ENCODE peak calls at places on chromosomes 13 and 19, in ten cellular contexts. X is ascending aorta; A is mesenchymal stem cell; E is tibial artery; B is IMR-90; D is body of pancreas; M is CD8-positive, alpha-beta T cell; L is adrenal gland; Z is lower lobe of right lung; N is PC-9. O is an unnamed sample.
A peak's percentile ranks its signal among the peaks of the same experiment; 100 is the strongest.

GRCh38 chr13:50512602-50513527 is 330.6 kb downstream of the DLEU7 start:
- DNase-seq in X (peak; percentile 79), A (peak; percentile 66), E (peak; percentile 59), B (peak; percentile 61), D (no peak), M (peak; percentile 33), L (peak; percentile 55), Z (peak; percentile 77), N (no peak), O (peak; percentile 92)

GRCh38 chr19:34975056-34975455 is 11.0 kb upstream of the ZNF792 start:
- DNase-seq in X (no peak), A (no peak), E (no peak), B (no peak), D (no peak), M (no peak), L (no peak), Z (no peak), N (no peak), O (no peak)

GRCh38 chr19:6987850-6988249 is 33.4 kb downstream of the MBD3L2B start:
- DNase-seq in X (no peak), A (no peak), E (no peak), B (no peak), D (no peak), M (no peak), L (no peak), Z (no peak), N (no peak), O (no peak)

GRCh38 chr13:113788413-113789135 is 29.5 kb downstream of the TMEM255B start:
- DNase-seq in X (no peak), A (no peak), E (no peak), B (no peak), D (no peak), M (no peak), L (no peak), Z (no peak), N (no peak), O (no peak)

GRCh38 chr19:17311455-17312248 is 2.3 kb downstream of the DDA1 start:
- DNase-seq in X (no peak), A (peak; percentile 90), E (no peak), B (peak; percentile 79), D (no peak), M (no peak), L (peak; percentile 81), Z (no peak), N (peak; percentile 90), O (no peak)

GRCh38 chr19:31054430-31054829 is 294.8 kb downstream of the TSHZ3 start:
- DNase-seq in X (no peak), A (peak; percentile 80), E (peak; percentile 23), B (peak; percentile 83), D (no peak), M (no peak), L (peak; percentile 13), Z (no peak), N (no peak), O (peak; percentile 35)

GRCh38 chr13:50626031-50626643 is 217.4 kb downstream of the DLEU7 start:
- DNase-seq in X (no peak), A (peak; percentile 84), E (no peak), B (no peak), D (no peak), M (no peak), L (no peak), Z (no peak), N (no peak), O (no peak)

GRCh38 chr13:104450006-104450405 is 1383.8 kb upstream of the SLC10A2 start:
- DNase-seq in X (no peak), A (no peak), E (no peak), B (no peak), D (no peak), M (no peak), L (no peak), Z (no peak), N (no peak), O (no peak)

GRCh38 chr19:56476671-56477428 is at the start of gene ZNF667:
- DNase-seq in X (no peak), A (peak; percentile 94), E (no peak), B (peak; percentile 59), D (no peak), M (peak; percentile 1), L (peak; percentile 36), Z (no peak), N (no peak), O (no peak)

GRCh38 chr13:112790735-112791641 is 101.2 kb downstream of the ATP11A start:
- DNase-seq in X (peak; percentile 56), A (no peak), E (no peak), B (peak; percentile 64), D (no peak), M (no peak), L (no peak), Z (no peak), N (no peak), O (peak; percentile 68)

GRCh38 chr13:113854238-113855011 is 9.5 kb downstream of the GAS6 start:
- DNase-seq in X (no peak), A (peak; percentile 82), E (peak; percentile 69), B (peak; percentile 81), D (peak; percentile 13), M (no peak), L (peak; percentile 44), Z (peak; percentile 51), N (no peak), O (peak; percentile 68)

GRCh38 chr13:113083402-113084061 is 22.1 kb upstream of the F7 start:
- DNase-seq in X (no peak), A (no peak), E (no peak), B (peak; percentile 12), D (no peak), M (no peak), L (no peak), Z (peak; percentile 87), N (no peak), O (peak; percentile 83)

GRCh38 chr13:19605161-19605955 is 28.1 kb upstream of the MPHOSPH8 start:
- DNase-seq in X (no peak), A (no peak), E (no peak), B (peak; percentile 34), D (no peak), M (no peak), L (no peak), Z (no peak), N (peak; percentile 76), O (no peak)

GRCh38 chr13:21012841-21013681 is 48.3 kb downstream of the LATS2 start:
- DNase-seq in X (no peak), A (no peak), E (peak; percentile 18), B (no peak), D (no peak), M (no peak), L (peak; percentile 53), Z (no peak), N (no peak), O (no peak)

GRCh38 chr19:10009714-10010224 is 535 bp downstream of the COL5A3 start:
- DNase-seq in X (no peak), A (no peak), E (no peak), B (no peak), D (no peak), M (no peak), L (no peak), Z (no peak), N (no peak), O (no peak)

GRCh38 chr19:41699231-41699967 is 9.0 kb upstream of the CEACAM5 start:
- DNase-seq in X (peak; percentile 57), A (no peak), E (no peak), B (no peak), D (peak; percentile 30), M (no peak), L (no peak), Z (no peak), N (no peak), O (no peak)

GRCh38 chr13:113398963-113399754 is 35.2 kb upstream of the GRTP1 start:
- DNase-seq in X (peak; percentile 67), A (no peak), E (no peak), B (no peak), D (no peak), M (no peak), L (no peak), Z (peak; percentile 41), N (peak; percentile 45), O (no peak)

GRCh38 chr19:11269408-11269807 is 7.1 kb upstream of the DOCK6 start:
- DNase-seq in X (no peak), A (no peak), E (no peak), B (peak; percentile 56), D (no peak), M (no peak), L (no peak), Z (no peak), N (no peak), O (no peak)

GRCh38 chr13:48585456-48585840 is 52.6 kb upstream of the RCBTB2 start:
- DNase-seq in X (no peak), A (no peak), E (no peak), B (no peak), D (no peak), M (no peak), L (no peak), Z (no peak), N (no peak), O (no peak)
- H3K4me1 ChIP-seq in X (peaks cover 13% of the 10 kb centered on the region), A (peaks cover 5% of the 10 kb centered on the region), E (peaks cover 20% of the 10 kb centered on the region), B (no peaks in the 10 kb centered on the region), D (peaks cover 41% of the 10 kb centered on the region), M (peaks cover 14% of the 10 kb centered on the region), L (no peaks in the 10 kb centered on the region), Z (peaks cover 25% of the 10 kb centered on the region), N (no peaks in the 10 kb centered on the region), O (peaks cover 25% of the 10 kb centered on the region)

DNA sequence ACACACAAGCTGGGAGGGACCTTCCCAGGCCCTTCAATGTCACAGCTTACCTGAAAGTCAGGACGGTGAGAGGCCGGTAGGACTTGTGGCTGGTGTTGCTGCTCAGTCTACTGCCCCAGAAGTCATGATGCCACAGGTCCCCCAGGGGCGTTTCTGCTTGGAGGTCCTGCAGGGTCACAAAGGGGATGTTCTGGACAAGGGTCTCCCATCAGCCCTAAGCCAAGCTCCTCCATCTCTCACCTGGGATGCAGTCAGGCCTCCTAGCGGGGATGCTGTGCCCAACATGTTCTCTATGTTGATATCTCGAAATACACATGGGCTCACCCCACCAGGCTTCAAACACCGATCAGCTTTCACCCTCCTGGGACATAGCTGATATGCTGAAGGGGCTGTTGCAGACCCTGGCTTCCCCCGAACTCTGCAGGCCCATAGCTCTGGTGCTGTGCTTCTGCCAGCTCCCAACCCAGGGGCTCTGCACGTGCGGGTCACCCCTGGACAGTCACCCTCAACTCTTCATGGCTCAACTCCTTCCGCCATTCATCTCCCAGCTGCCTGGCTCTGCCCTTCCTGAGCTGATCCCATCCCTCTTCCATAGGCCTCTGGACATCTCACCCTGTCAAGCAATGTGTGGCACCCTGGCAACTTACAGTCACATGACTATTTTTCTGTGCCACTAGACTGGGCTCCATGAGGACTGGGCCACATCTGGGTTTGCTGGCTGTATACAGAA is 10.3 kb downstream of the TMTC4 start:
- DNase-seq in X (no peak), A (no peak), E (no peak), B (no peak), D (no peak), M (no peak), L (no peak), Z (no peak), N (no peak), O (no peak)
- H3K36me3 ChIP-seq in X (peaks cover 34% of the 10 kb centered on the region), A (peaks cover 48% of the 10 kb centered on the region), E (peaks cover 77% of the 10 kb centered on the region), B (peaks cover 37% of the 10 kb centered on the region), D (no peaks in the 10 kb centered on the region), M (peaks cover 27% of the 10 kb centered on the region), L (no peaks in the 10 kb centered on the region), Z (peaks cover 92% of the 10 kb centered on the region), N (peaks cover 3% of the 10 kb centered on the region), O (peaks cover 87% of the 10 kb centered on the region)

GRCh38 chr19:48965806-48966540 is 864 bp downstream of the FTL start:
- DNase-seq in X (peak; percentile 95), A (peak; percentile 85), E (peak; percentile 92), B (peak; percentile 76), D (peak; percentile 87), M (peak; percentile 79), L (peak; percentile 90), Z (peak; percentile 93), N (peak; percentile 83), O (peak; percentile 92)
- H3K4me1 ChIP-seq in X (peaks cover 37% of the 10 kb centered on the region), A (peaks cover 47% of the 10 kb centered on the region), E (peaks cover 60% of the 10 kb centered on the region), B (peaks cover 20% of the 10 kb centered on the region), D (peaks cover 39% of the 10 kb centered on the region), M (peaks cover 43% of the 10 kb centered on the region), L (peaks cover 31% of the 10 kb centered on the region), Z (peaks cover 55% of the 10 kb centered on the region), N (peaks cover 39% of the 10 kb centered on the region), O (peaks cover 78% of the 10 kb centered on the region)

GRCh38 chr19:18788782-18789421 is 2.2 kb downstream of the COMP start:
- DNase-seq in X (no peak), A (no peak), E (no peak), B (no peak), D (no peak), M (no peak), L (no peak), Z (no peak), N (no peak), O (no peak)
- H3K36me3 ChIP-seq in X (no peaks in the 10 kb centered on the region), A (peaks cover 3% of the 10 kb centered on the region), E (no peaks in the 10 kb centered on the region), B (no peaks in the 10 kb centered on the region), D (no peaks in the 10 kb centered on the region), M (no peaks in the 10 kb centered on the region), L (no peaks in the 10 kb centered on the region), Z (no peaks in the 10 kb centered on the region), N (no peaks in the 10 kb centered on the region), O (no peaks in the 10 kb centered on the region)

O was measured in left lung.